ENCODE peak calls at places on chromosomes 11 and 22, in five cellular contexts. T is A549, O is HepG2, K is GM12878, X is K562. U is an unnamed sample.

GRCh38 chr11:125583496-125583895 is 9.2 kb upstream of the STT3A start:
- DNase-seq in T (no peak), O (no peak), K (no peak), X (no peak), U (no peak)

GRCh38 chr11:22884268-22884667 is 24.0 kb upstream of the CCDC179 start:
- DNase-seq in T (no peak), O (no peak), K (no peak), X (no peak), U (no peak)

GRCh38 chr11:88281317-88281712 is 56.2 kb downstream of the CTSC start:
- DNase-seq in T (peak; percentile 11), O (no peak), K (no peak), X (no peak), U (no peak)

GRCh38 chr11:12626616-12627015 is 47.6 kb upstream of the TEAD1 start:
- DNase-seq in T (no peak), O (no peak), K (no peak), X (no peak), U (no peak)

GRCh38 chr11:27722945-27723344 is 22.7 kb upstream of the BDNF start:
- DNase-seq in T (no peak), O (no peak), K (no peak), X (no peak), U (peak; percentile 66)

GRCh38 chr11:95676280-95676679 is 113.3 kb downstream of the FAM76B start:
- DNase-seq in T (no peak), O (no peak), K (no peak), X (no peak), U (no peak)

GRCh38 chr11:42960521-42961088 is 351.2 kb upstream of the API5 start:
- DNase-seq in T (no peak), O (no peak), K (no peak), X (no peak), U (no peak)

GRCh38 chr22:45692549-45692948 is 20.9 kb downstream of the ATXN10 start:
- DNase-seq in T (peak; percentile 60), O (no peak), K (no peak), X (no peak), U (no peak)

GRCh38 chr11:102552447-102553200 is 22.1 kb upstream of the MMP7 start:
- DNase-seq in T (peak; percentile 96), O (peak; percentile 25), K (no peak), X (no peak), U (no peak)

GRCh38 chr11:117877120-117877784 is 794 bp upstream of the FXYD6 start:
- DNase-seq in T (no peak), O (no peak), K (no peak), X (no peak), U (no peak)

GRCh38 chr11:113132001-113132400 is 170.8 kb downstream of the NCAM1 start:
- DNase-seq in T (no peak), O (no peak), K (no peak), X (no peak), U (no peak)

GRCh38 chr11:27401280-27401679 is 38.3 kb upstream of the CCDC34 start:
- DNase-seq in T (no peak), O (no peak), K (no peak), X (no peak), U (no peak)

GRCh38 chr11:61158691-61159381 is 2.4 kb downstream of the VPS37C start:
- DNase-seq in T (no peak), O (no peak), K (no peak), X (no peak), U (no peak)

GRCh38 chr22:45608763-45609180 is 62.9 kb upstream of the ATXN10 start:
- DNase-seq in T (peak; percentile 40), O (no peak), K (no peak), X (no peak), U (no peak)

GRCh38 chr22:31019276-31019930 is 50.3 kb downstream of the TUG1 start:
- DNase-seq in T (no peak), O (no peak), K (no peak), X (no peak), U (no peak)

GRCh38 chr11:12721816-12722604 is 47.8 kb downstream of the TEAD1 start:
- DNase-seq in T (peak; percentile 31), O (no peak), K (no peak), X (no peak), U (no peak)

GRCh38 chr22:17922925-17923898 is 101.1 kb downstream of the MICAL3 start:
- DNase-seq in T (no peak), O (no peak), K (no peak), X (no peak), U (no peak)
- TF ChIP-seq HDAC2 in T (no peak), O (no peak), K (no peak), X (no peak), U (no peak)

GRCh38 chr11:721913-722811 is 16.1 kb downstream of the EPS8L2 start:
- DNase-seq in T (no peak), O (no peak), K (no peak), X (peak; percentile 53), U (no peak)
- TF ChIP-seq HDAC2 in T (no peak), O (no peak), K (no peak), X (no peak), U (no peak)

GRCh38 chr11:94128171-94128745 is 383 bp upstream of the PANX1 start:
- DNase-seq in T (no peak), O (no peak), K (no peak), X (no peak), U (no peak)

GRCh38 chr11:94130589-94131362 is 2.1 kb downstream of the PANX1 start:
- DNase-seq in T (no peak), O (no peak), K (no peak), X (peak; percentile 48), U (no peak)

GRCh38 chr11:94128746-94129504 is at the start of gene PANX1:
- DNase-seq in T (peak; percentile 80), O (peak; percentile 76), K (no peak), X (peak; percentile 89), U (peak; percentile 85)

GRCh38 chr11:94131363-94132115 is 2.9 kb downstream of the PANX1 start:
- DNase-seq in T (no peak), O (no peak), K (no peak), X (peak; percentile 62), U (no peak)

DNA sequence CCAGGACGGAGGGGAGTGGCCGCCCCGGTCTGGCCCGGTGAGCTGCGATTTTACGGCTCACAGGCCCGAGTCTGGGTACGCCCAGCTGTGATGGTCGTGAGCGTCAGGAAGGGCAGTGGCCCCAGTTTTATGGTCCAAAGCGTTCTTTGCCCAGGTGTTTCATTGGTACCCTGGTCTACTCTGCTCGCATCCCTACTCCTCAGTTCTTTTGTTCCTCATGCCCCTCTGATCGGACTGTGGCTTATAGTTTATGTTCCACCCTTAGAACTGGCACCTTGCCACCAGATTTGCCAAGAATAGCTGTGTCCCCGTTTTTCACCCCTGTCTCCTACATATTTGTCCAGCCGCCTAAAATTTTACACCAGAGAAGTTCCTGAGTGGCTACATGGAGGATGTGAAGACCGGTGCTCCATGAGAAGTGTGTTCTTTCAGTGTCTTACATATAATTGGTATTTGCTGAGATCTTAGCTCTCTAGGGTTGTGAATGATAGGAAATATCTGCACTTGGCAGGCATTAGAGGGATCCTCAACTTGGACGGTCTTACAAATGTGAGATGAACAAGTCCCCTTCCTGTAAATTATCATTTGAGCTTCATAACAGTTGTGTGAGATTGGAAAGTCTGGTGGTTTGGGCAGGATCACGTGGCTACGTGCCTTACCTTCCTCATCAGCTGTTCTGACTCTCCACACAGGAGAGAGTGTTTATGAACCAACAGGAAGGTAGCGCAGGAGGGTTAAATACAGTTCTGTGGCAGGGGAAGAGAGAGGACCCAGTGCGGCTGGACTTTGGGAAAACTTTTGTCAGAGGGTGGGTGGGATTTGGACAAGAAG is 1.1 kb downstream of the PANX1 start:
- DNase-seq in T (no peak), O (no peak), K (no peak), X (no peak), U (no peak)
- TF ChIP-seq HDAC2 in T (no peak), O (no peak), K (no peak), X (no peak), U (no peak)

DNA sequence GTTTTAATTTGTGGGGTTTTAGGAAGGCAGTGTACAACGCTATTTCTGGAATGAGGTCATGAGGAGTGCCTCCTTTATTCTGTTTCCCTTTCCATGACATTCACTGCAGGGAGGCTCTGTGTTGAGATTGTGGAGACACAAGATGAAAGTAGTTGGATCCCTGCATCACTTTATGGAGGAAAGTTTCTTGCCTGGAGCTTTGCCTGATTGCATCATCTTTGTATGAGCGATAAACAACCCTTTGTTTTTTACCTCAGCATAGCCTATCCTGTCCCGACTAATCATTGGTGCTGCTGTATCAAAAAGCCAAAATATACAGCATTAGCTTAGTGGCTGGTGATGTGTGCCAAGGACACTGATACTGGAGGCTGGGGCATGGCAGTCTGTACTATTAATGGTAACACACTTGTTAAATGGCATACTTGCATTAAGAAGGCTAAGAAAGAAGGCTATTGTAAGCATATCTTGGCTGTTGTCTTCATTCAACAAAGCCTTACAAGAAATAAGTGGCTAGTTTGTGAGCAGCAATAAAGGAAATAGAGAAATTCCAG is 31.2 kb upstream of the SLC5A4 start:
- DNase-seq in T (no peak), O (no peak), K (no peak), X (no peak), U (no peak)
- TF ChIP-seq HDAC2 in T (no peak), O (no peak), K (no peak), X (no peak), U (no peak)

DNA sequence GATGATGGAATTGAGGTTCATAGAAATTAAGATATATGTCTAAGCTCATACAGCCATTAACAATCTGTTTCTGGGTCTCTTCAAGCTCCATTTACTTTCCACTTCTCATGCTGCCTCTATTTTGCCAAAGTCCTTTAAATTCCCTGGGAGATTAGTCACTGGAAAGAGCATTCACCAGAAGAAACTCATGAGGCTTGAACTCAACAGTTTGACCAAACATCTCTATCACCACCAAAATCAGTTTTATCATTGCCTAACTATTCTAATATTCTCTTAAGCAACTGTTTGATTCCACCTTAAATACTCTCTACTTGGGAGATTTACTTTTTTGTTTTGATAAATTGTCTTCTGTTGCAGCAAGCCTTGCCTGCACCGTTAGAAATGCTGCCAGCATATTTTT is 881.3 kb downstream of the KCNA4 start:
- DNase-seq in T (no peak), O (no peak), K (no peak), X (no peak), U (no peak)
- TF ChIP-seq HDAC2 in T (no peak), O (no peak), K (no peak), X (no peak), U (no peak)

DNA sequence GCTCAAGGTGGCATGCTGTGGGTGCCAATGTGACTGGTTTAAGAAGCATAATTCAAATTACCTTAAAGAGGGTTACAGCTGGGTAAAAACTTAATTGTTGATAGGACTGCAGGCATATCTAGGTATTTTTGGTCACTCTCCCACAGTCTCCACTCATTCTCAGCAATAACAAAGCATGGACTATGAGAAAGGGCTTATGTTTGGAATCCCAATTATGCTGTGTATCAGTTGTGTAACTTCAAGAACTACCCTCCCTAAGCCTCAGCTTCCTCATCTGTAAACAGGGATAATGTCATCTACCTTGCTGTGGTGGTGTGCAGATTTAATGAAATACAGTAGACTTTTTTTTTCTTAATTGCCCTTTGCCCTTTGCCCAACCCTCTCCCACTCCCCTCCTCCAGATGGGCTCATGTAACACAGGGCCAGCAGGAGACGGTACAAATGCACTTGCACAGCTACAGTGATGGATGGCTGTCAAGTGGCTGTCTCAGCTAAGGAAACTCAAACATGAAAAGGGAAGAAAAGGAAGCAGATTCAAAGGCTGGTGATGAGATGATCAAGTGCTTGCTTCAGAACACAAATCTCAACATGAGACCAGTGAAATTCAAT is 37.6 kb downstream of the MAP6 start:
- DNase-seq in T (no peak), O (no peak), K (no peak), X (no peak), U (no peak)
- TF ChIP-seq HDAC2 in T (no peak), O (no peak), K (no peak), X (no peak), U (no peak)

U was measured in H1.